ENCODE peak calls at places on chromosomes 7 and 10, in nine cellular contexts. T is tibial artery; F is thyroid gland; O is sigmoid colon; J is CD8-positive, alpha-beta T cell; C is mammary epithelial cell; D is psoas muscle; P is neural progenitor cell; W is uterus. I is an unnamed sample. For H3K9me3, the result is how much of the 10 kb centered on the place peaks cover.

GRCh38 chr7:26580666-26581065 is 283.7 kb downstream of the SKAP2 start:
- DNase-seq in T (no peak), F (no peak), O (no peak), J (no peak), C (no peak), D (no peak), P (no peak), W (no peak), I (no peak)

GRCh38 chr10:99279626-99280111 is 44.0 kb upstream of the HPSE2 start:
- DNase-seq in T (no peak), F (no peak), O (no peak), J (no peak), C (no peak), D (no peak), P (no peak), W (no peak), I (no peak)

GRCh38 chr7:101486056-101486763 is 123.5 kb downstream of the COL26A1 start:
- DNase-seq in T (no peak), F (no peak), O (no peak), J (no peak), C (no peak), D (no peak), P (peak), W (no peak), I (no peak)

GRCh38 chr10:124328514-124329220 is 90.1 kb downstream of the OAT start:
- DNase-seq in T (peak), F (no peak), O (peak), J (no peak), C (no peak), D (no peak), P (no peak), W (no peak), I (no peak)

GRCh38 chr10:84225424-84226173 is at the start of gene LRIT2:
- DNase-seq in T (peak), F (no peak), O (no peak), J (no peak), C (no peak), D (no peak), P (no peak), W (no peak), I (no peak)

GRCh38 chr7:55552320-55553086 is 19.8 kb downstream of the VOPP1 start:
- DNase-seq in T (peak), F (peak), O (no peak), J (no peak), C (no peak), D (peak), P (no peak), W (peak), I (no peak)

GRCh38 chr10:97740613-97741012 is 3.7 kb downstream of the ZFYVE27 start:
- DNase-seq in T (no peak), F (no peak), O (no peak), J (no peak), C (no peak), D (no peak), P (no peak), W (no peak), I (no peak)

GRCh38 chr7:101728888-101729883 is 88.2 kb upstream of the CUX1 start:
- DNase-seq in T (no peak), F (peak), O (no peak), J (no peak), C (no peak), D (no peak), P (no peak), W (no peak), I (peak)

GRCh38 chr7:67484244-67484751 is 487.7 kb downstream of the TYW1 start:
- DNase-seq in T (no peak), F (peak), O (peak), J (no peak), C (peak), D (peak), P (peak), W (peak), I (peak)

GRCh38 chr7:150756858-150757257 is 19.6 kb downstream of the GIMAP5 start:
- DNase-seq in T (no peak), F (no peak), O (no peak), J (no peak), C (no peak), D (no peak), P (peak), W (no peak), I (no peak)
- TF ChIP-seq CTCF in T (peak), F (peak), O (peak), J (peak), C (peak), D (peak), P (peak), W (no peak), I (no peak)

DNA sequence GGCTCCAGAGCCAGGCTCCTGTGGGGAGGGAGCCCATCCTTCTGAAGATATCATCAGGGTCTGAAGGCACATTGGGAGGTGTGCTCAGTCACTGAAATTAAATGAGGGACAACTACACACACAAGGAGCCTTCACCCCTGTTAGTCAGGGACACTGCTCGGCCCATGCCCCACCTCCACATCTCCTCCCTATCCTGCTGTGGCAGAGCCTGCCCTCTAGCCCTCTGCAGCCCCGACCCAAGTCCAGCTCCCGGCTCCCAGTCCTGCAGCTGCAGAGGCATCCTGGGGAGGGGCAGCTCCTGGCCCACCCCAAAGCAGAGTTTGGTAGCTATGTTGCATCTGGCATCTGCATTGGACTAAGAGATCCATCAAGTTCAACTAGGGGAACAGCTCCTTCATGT is 136.3 kb downstream of the ZNF248 start:
- DNase-seq in T (no peak), F (no peak), O (no peak), J (no peak), C (no peak), D (no peak), P (no peak), W (no peak), I (no peak)
- H3K9me3 ChIP-seq in T (under half), F (under half), O (under half), J (under half), C (under half), D (under half), P (under half), W (under half), I (under half)

DNA sequence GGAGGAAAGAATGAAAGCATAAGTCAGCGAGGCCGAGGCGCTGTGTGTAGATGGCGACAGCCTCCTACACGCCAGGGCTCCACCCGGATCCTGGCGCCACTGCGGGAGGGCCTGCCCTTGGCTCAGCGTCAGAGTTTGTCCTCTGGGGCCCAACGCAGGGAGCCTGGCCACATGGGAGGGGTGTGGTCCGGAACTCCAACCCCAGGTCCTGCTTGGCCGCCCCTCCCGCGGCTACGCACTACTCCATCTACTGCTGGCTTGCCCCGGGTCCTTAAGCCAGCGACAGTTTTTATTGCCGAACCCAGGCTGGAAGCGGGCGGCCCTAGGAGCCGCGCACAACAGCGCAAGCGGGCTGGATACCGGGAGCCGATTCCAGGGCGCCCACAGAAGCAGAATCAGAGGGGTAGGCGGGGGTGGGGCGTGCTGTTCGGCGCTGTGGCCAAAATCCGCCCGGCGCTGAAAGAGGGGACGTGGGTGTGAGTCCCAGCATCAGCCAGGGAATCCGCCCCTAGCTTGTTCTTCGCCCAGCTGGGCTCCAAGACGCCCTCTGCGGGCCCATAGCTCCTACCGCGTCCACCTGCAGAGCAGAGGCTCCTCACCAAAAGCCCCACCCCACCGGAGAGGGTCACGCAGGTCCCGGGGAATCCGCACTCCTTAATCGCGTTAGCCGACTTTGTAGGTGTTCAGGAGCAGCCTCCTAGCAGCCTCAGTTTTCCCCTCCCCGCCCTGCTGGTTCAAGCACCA is 4.5 kb downstream of the KAZALD1 start:
- DNase-seq in T (peak), F (peak), O (peak), J (peak), C (peak), D (peak), P (peak), W (peak), I (peak)
- TF ChIP-seq CTCF in T (peak), F (peak), O (peak), J (peak), C (peak), D (peak), P (peak), W (peak), I (peak)

GRCh38 chr10:1517684-1518083 is 219.6 kb downstream of the ADARB2 start:
- DNase-seq in T (no peak), F (no peak), O (no peak), J (no peak), C (no peak), D (peak), P (no peak), W (no peak), I (no peak)

GRCh38 chr10:1514641-1515040 is 222.7 kb downstream of the ADARB2 start:
- DNase-seq in T (no peak), F (no peak), O (no peak), J (no peak), C (no peak), D (no peak), P (no peak), W (no peak), I (no peak)

GRCh38 chr10:1515121-1515779 is 222.1 kb downstream of the ADARB2 start:
- DNase-seq in T (no peak), F (no peak), O (no peak), J (no peak), C (no peak), D (no peak), P (no peak), W (no peak), I (no peak)

GRCh38 chr10:1516492-1517224 is 220.7 kb downstream of the ADARB2 start:
- DNase-seq in T (no peak), F (no peak), O (no peak), J (no peak), C (no peak), D (peak), P (no peak), W (no peak), I (no peak)

GRCh38 chr10:1515780-1516491 is 221.4 kb downstream of the ADARB2 start:
- DNase-seq in T (no peak), F (no peak), O (no peak), J (no peak), C (no peak), D (no peak), P (no peak), W (no peak), I (no peak)
- H3K9me3 ChIP-seq in T (under half), F (under half), O (under half), J (under half), C (under half), D (under half), P (under half), W (under half), I (under half)

GRCh38 chr10:21159669-21160068 is 262.6 kb upstream of the NEBL start:
- DNase-seq in T (no peak), F (no peak), O (no peak), J (no peak), C (no peak), D (no peak), P (no peak), W (no peak), I (no peak)
- TF ChIP-seq CTCF in T (no peak), F (no peak), O (no peak), J (no peak), C (peak), D (no peak), P (no peak), W (no peak), I (no peak)

DNA sequence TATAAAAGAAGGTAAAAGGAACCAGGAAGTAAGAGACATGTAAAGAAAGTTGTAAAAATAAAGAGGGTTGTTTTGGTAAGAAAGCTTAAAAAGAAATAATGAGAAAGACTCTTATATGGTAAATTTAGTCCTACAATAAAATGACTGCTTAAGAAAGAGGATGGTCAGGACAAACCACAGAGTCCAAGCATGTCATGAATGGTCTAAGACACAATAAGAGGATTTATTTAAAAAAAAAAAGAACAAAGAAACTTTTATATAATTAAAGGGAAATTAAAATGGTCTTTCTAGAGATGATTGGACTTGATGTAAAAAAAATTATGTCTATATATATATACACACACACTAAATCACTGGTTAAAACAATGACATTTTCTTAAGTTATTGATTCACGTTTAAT is 18.2 kb downstream of the ATAD1 start:
- DNase-seq in T (no peak), F (no peak), O (no peak), J (no peak), C (no peak), D (no peak), P (no peak), W (no peak), I (no peak)
- H3K9me3 ChIP-seq in T (under half), F (under half), O (under half), J (under half), C (under half), D (under half), P (under half), W (under half), I (under half)

GRCh38 chr10:36880898-36881297 is 244.5 kb upstream of the ANKRD30A start:
- DNase-seq in T (no peak), F (no peak), O (no peak), J (no peak), C (peak), D (no peak), P (peak), W (no peak), I (no peak)
- TF ChIP-seq CTCF in T (peak), F (peak), O (peak), J (no peak), C (peak), D (peak), P (peak), W (peak), I (peak)

DNA sequence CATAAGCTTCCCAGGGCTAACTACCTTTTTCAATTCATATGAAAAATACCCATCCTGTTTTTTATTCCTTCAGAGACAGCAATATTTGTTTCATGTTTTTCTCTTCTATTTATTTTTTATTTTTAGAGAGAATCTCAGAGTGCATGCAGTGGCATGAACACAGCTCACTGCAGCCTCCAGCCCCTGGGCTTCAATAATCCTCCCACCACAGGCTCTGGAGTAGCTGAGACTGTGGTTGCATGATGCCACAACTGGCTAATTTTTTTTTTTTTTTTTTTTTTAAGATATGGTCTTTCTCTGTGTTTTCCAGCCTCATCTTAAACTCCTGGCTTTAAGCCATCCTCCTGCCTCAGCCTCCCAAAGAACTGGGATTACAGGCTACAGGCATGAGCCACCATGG is 296.7 kb upstream of the AKR1E2 start:
- DNase-seq in T (no peak), F (no peak), O (no peak), J (no peak), C (no peak), D (no peak), P (no peak), W (no peak), I (no peak)
- H3K9me3 ChIP-seq in T (under half), F (under half), O (under half), J (under half), C (under half), D (under half), P (under half), W (under half), I (under half)

GRCh38 chr10:71267508-71268240 is 51.4 kb upstream of the SLC29A3 start:
- DNase-seq in T (no peak), F (no peak), O (no peak), J (no peak), C (no peak), D (no peak), P (no peak), W (no peak), I (no peak)

GRCh38 chr10:71266918-71267442 is 52.1 kb upstream of the SLC29A3 start:
- DNase-seq in T (no peak), F (no peak), O (no peak), J (no peak), C (no peak), D (no peak), P (no peak), W (no peak), I (no peak)

GRCh38 chr10:71265618-71266146 is 53.3 kb downstream of the UNC5B start:
- DNase-seq in T (no peak), F (no peak), O (no peak), J (no peak), C (no peak), D (no peak), P (no peak), W (no peak), I (no peak)

GRCh38 chr10:71265201-71265575 is 52.8 kb downstream of the UNC5B start:
- DNase-seq in T (no peak), F (no peak), O (no peak), J (no peak), C (no peak), D (no peak), P (no peak), W (no peak), I (no peak)

DNA sequence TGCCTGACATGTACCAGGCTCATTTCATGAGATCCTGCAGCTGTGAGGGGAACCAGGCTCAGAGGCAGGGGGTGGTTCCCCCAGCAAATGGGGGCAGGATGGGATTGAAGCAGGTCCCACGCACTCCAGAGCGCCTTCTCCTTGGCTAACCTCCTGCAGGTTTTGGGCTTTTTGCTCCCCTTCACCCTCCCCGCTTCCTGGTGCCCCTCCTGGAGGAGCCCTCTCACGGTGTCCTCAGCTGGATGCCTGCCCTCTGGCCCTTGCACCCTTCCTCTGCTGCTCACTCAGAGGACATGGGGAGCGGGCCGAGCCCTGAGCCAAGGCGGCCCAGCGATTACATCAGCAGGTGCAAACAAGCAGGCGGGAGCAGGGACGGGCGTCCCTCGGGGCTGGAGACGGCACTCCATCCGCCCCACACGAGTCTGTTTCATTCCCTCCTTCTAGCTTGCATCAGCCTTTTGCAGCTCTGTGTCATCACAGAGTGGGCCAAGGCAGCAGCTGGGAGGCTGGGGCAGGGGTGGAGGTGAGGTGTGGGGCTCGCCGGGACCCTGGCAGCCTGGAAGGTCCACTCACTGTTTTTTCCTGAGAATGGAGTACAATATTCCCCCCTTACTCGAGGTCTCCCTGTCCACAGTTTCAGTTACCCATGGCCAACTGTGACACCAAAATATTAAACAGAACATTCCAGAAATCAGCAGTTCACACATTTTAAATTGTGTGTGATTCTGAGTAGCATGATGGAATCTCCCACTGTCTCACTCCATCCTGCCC is 52.7 kb upstream of the SLC29A3 start:
- DNase-seq in T (no peak), F (no peak), O (peak), J (no peak), C (no peak), D (peak), P (no peak), W (peak), I (peak)
- TF ChIP-seq CTCF in T (no peak), F (no peak), O (no peak), J (no peak), C (no peak), D (no peak), P (no peak), W (no peak), I (peak)

DNA sequence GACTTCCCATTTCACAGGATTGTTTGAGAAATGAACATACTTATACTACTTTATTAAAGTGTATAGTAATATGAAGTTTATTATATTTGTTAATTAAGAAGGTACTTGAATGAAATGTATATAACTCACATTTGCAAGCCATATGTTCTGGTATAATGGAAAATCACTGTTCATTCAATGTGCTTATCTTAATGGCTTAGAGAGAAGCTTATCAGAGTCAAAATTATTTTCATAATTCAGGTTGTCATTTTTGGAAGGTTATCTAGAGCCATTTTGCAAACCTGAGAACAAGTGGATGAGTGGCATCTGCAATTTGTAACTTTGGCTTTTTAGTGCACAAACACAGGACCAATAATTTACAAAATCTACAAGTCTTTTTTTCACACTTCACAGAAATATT is 621.0 kb downstream of the ARL4A start:
- DNase-seq in T (no peak), F (no peak), O (no peak), J (no peak), C (no peak), D (no peak), P (no peak), W (no peak), I (no peak)
- H3K9me3 ChIP-seq in T (under half), F (under half), O (under half), J (under half), C (under half), D (under half), P (under half), W (under half), I (under half)

I was measured in adrenal gland.